ENCODE peak calls at places on chromosomes 1 and 21, in five cellular contexts. W is GM12878, U is K562, M is SK-N-SH, Y is HepG2. O is an unnamed sample.

GRCh38 chr1:61997123-61997522 is 197.5 kb upstream of the L1TD1 start:
- DNase-seq in Y (no peak), U (no peak), W (no peak), M (no peak), O (no peak)

GRCh38 chr1:100774370-100774769 is 54.8 kb downstream of the VCAM1 start:
- DNase-seq in W (no peak), U (no peak), Y (no peak), M (no peak), O (no peak)

GRCh38 chr1:165914136-165914798 is 86.9 kb downstream of the UCK2 start:
- DNase-seq in Y (peak), M (peak), W (peak), U (peak), O (peak)

GRCh38 chr21:44686000-44686781 is 4.2 kb upstream of the KRTAP12-1 start:
- DNase-seq in M (no peak), U (no peak), W (no peak), Y (no peak), O (no peak)

GRCh38 chr1:194929376-194929775 is 1678.9 kb downstream of the KCNT2 start:
- DNase-seq in U (no peak), M (no peak), W (no peak), Y (no peak), O (no peak)

GRCh38 chr1:196493881-196494280 is 114.4 kb downstream of the KCNT2 start:
- DNase-seq in U (peak), M (no peak), Y (no peak), W (no peak), O (no peak)

GRCh38 chr1:33515607-33516006 is 43.2 kb downstream of the ZSCAN20 start:
- DNase-seq in M (no peak), W (no peak), U (no peak), Y (no peak), O (no peak)

GRCh38 chr1:77514871-77515776 is 167.3 kb downstream of the ZZZ3 start:
- DNase-seq in M (no peak), W (no peak), U (no peak), Y (peak), O (no peak)

GRCh38 chr1:55203064-55203463 is 12.1 kb downstream of the USP24 start:
- DNase-seq in Y (no peak), W (no peak), M (no peak), U (no peak), O (no peak)

GRCh38 chr1:14655386-14655785 is 56.9 kb downstream of the KAZN start:
- DNase-seq in U (no peak), M (no peak), Y (no peak), W (no peak), O (no peak)
- TF ChIP-seq GABPA in U (no peak), M (no peak), Y (no peak), W (no peak), O (no peak)

DNA sequence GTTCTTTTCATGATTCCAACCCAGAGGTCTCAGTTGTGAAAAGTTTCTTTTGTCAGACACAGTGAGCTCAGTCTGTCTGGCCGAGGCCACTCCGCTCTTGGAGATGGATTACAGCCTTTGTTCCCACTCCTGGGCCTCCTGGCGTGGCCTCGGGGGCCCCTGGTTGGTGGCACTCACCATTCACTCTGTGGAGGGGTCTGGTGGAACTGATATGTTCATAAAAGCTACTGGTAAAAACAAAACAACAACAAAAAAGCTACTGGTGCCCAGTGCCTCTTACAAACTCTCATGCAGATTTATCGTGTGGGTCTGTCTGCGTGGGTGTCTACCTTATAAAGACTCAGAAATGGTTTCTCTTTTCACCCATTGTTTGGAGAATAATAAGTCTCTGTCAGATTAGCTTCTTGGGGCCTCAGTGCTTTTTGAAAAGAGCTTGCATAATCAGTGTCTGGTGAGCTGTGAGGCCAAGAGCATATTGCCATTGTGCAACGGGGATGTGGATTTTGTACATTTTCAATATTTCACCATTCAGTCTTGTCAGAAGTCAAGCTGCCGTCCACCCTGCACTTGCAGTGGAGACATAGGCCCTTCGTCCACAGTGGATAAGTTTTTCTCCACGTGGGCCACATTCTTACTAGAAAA is 86.7 kb downstream of the GALNT2 start:
- DNase-seq in W (no peak), Y (peak), M (no peak), U (no peak), O (peak)
- TF ChIP-seq REST in W (no peak), Y (no peak), M (no peak), U (no peak), O (peak)

DNA sequence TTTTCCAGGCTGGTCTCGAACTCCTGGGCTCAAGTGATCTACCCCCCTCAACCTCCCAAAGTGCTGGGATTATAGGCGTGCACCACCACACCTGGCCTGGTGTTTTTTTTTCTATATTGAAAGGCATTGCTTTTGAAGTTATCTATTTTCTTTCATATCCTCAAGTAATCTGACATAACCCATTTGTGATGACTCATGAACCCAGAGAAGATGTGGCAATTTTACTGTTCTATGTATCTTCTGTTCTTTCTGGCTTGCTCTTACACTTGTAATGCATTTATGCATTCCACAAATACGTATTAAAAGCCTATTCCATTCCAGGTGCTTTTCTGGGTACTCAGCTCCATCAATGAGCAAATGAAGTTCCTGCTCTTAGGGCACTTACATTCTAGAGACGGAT is 29.9 kb upstream of the ERRFI1 start:
- DNase-seq in U (no peak), W (no peak), Y (peak), M (no peak), O (no peak)
- TF ChIP-seq GABPA in U (no peak), W (no peak), Y (no peak), M (no peak), O (no peak)

GRCh38 chr1:238647877-238648276 is 738.5 kb upstream of the CHRM3 start:
- DNase-seq in Y (no peak), M (no peak), W (no peak), U (no peak), O (no peak)
- TF ChIP-seq REST in Y (no peak), M (no peak), W (no peak), U (no peak), O (no peak)

DNA sequence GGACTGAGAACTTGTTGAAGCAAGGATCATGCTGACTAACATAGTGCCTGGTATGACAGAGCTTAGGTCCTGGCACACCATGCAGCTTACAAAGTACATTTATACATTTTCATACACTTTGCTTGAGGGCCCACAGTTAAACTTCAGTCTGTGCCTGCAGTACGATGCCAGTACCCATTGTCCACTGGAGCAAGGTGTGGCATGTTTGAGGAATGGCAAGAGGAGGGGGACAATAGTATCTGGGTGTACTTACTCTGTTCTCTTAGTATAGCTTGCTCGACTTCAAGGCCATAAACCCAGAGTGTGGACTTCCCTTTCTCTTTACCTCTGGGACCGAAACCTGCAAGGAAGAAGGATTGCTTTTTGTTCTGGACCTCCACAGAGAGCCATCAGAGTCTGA is 6.8 kb upstream of the YBX1 start:
- DNase-seq in M (no peak), U (no peak), W (no peak), Y (no peak), O (no peak)
- TF ChIP-seq GABPA in M (no peak), U (no peak), W (no peak), Y (no peak), O (no peak)

GRCh38 chr1:3889952-3890351 is 10.1 kb downstream of the C1orf174 start:
- DNase-seq in W (no peak), Y (no peak), M (no peak), U (no peak), O (peak)
- TF ChIP-seq REST in W (no peak), Y (no peak), M (no peak), U (no peak), O (no peak)

O was measured in HL-60.